ENCODE peak calls at places on chromosomes 4 and X, in nine cellular contexts. Q is CD8-positive, alpha-beta T cell; K is H9; N is effector memory CD4-positive, alpha-beta T cell; P is upper lobe of right lung; T is CD4-positive, alpha-beta memory T cell; U is lung; C is pancreas; O is DND-41. D is an unnamed sample.

GRCh38 chrX:65644621-65645287 is 22.7 kb upstream of the MSN start:
- DNase-seq in N (no peak), C (peak; percentile 51), O (no peak), Q (no peak), U (peak; percentile 88), P (peak; percentile 81), T (no peak), K (peak; percentile 27), D (no peak)

GRCh38 chr4:34619531-34620109 is 1624.7 kb downstream of the ARAP2 start:
- DNase-seq in U (no peak), Q (no peak), N (no peak), P (no peak), O (no peak), C (no peak), K (no peak), T (no peak), D (no peak)

GRCh38 chrX:71992711-71993110 is 82.1 kb downstream of the NHSL2 start:
- DNase-seq in T (peak; percentile 56), Q (peak; percentile 35), O (peak; percentile 4), N (peak; percentile 31), C (no peak), U (peak; percentile 27), K (no peak), P (no peak), D (peak; percentile 83)

GRCh38 chr4:107212565-107212964 is 176.5 kb upstream of the DKK2 start:
- DNase-seq in C (no peak), P (no peak), Q (no peak), N (no peak), K (no peak), O (no peak), U (no peak), T (no peak), D (no peak)

GRCh38 chr4:15784959-15785634 is 7.0 kb downstream of the CD38 start:
- DNase-seq in K (no peak), T (no peak), N (no peak), C (no peak), O (no peak), P (no peak), Q (no peak), U (no peak), D (no peak)

GRCh38 chr4:168498259-168498658 is 1.4 kb downstream of the PALLD start:
- DNase-seq in C (no peak), U (no peak), P (no peak), K (no peak), O (no peak), N (no peak), Q (no peak), T (no peak), D (no peak)

GRCh38 chrX:118682258-118683014 is 45.0 kb upstream of the IL13RA1 start:
- DNase-seq in O (no peak), N (no peak), C (no peak), K (no peak), T (no peak), U (no peak), Q (no peak), P (no peak), D (no peak)

GRCh38 chrX:119237526-119238035 is 1.5 kb downstream of the PGRMC1 start:
- DNase-seq in T (no peak), C (no peak), N (no peak), P (no peak), Q (no peak), U (no peak), O (no peak), K (no peak), D (no peak)

GRCh38 chr4:2962614-2963184 is 507 bp downstream of the NOP14 start:
- DNase-seq in U (peak; percentile 39), N (no peak), O (no peak), K (peak; percentile 66), C (peak; percentile 36), P (no peak), T (no peak), Q (peak; percentile 35), D (no peak)

GRCh38 chrX:134530845-134531244 is 70.9 kb downstream of the HPRT1 start:
- DNase-seq in C (no peak), P (no peak), O (no peak), T (no peak), Q (no peak), U (no peak), K (no peak), N (no peak), D (no peak)

GRCh38 chr4:149993030-149993429 is 85.2 kb upstream of the DCLK2 start:
- DNase-seq in Q (no peak), T (no peak), K (no peak), O (no peak), P (no peak), U (no peak), N (no peak), C (no peak), D (no peak)

GRCh38 chrX:109384569-109385174 is 97.2 kb downstream of the GUCY2F start:
- DNase-seq in T (no peak), K (no peak), C (no peak), P (no peak), N (no peak), Q (no peak), U (no peak), O (no peak), D (no peak)

GRCh38 chrX:13487731-13488505 is 81.5 kb upstream of the EGFL6 start:
- DNase-seq in K (peak; percentile 54), T (peak; percentile 61), P (no peak), O (peak; percentile 60), Q (peak; percentile 8), U (peak; percentile 35), N (peak; percentile 15), C (peak; percentile 11), D (peak; percentile 49)

GRCh38 chrX:133461226-133461625 is 45.9 kb upstream of the GPC4 start:
- DNase-seq in Q (no peak), O (no peak), T (no peak), C (no peak), P (no peak), N (no peak), U (no peak), K (no peak), D (no peak)

GRCh38 chrX:88982183-88982582 is 235.2 kb downstream of the CPXCR1 start:
- DNase-seq in P (no peak), K (peak; percentile 37), T (no peak), U (no peak), O (no peak), N (no peak), C (no peak), Q (no peak), D (no peak)

GRCh38 chr4:156946508-156947197 is 24.9 kb downstream of the PDGFC start:
- DNase-seq in P (no peak), O (no peak), C (no peak), Q (no peak), K (no peak), N (no peak), U (no peak), T (no peak), D (no peak)
- H3K27ac ChIP-seq in P (no peak overlapping the region), O (no peak overlapping the region), C (no peak overlapping the region), Q (no peak overlapping the region), K (no peak overlapping the region), N (no peak overlapping the region), U (peak overlapping the region; percentile 36), T (no peak overlapping the region), D (no peak overlapping the region)

DNA sequence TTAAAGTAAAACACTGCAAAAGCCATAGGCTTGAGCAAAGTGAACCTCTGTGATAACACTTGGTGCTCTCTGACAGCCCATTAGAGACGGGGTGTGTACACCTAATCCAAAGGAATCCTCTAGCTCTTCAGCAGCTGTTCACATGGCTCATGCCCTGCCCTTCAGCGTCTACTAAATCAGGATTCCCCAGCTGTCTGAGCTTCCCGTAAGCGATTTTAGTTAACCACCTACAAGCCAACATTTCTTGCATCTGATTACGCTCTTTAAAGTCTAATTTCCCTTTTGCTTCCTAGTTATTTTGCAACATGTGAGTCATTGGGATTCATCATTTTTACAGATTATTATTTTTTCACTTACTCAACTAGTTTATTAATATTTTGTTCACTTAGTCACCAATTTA is 6.5 kb downstream of the DMD start:
- DNase-seq in P (no peak), O (no peak), T (no peak), N (no peak), K (no peak), Q (no peak), C (no peak), U (no peak), D (no peak)
- H3K4me1 ChIP-seq in P (no peaks in the 10 kb centered on the region), O (no peaks in the 10 kb centered on the region), T (no peaks in the 10 kb centered on the region), N (no peaks in the 10 kb centered on the region), K (no peaks in the 10 kb centered on the region), Q (no peaks in the 10 kb centered on the region), C (no peaks in the 10 kb centered on the region), U (no peaks in the 10 kb centered on the region), D (no peaks in the 10 kb centered on the region)

DNA sequence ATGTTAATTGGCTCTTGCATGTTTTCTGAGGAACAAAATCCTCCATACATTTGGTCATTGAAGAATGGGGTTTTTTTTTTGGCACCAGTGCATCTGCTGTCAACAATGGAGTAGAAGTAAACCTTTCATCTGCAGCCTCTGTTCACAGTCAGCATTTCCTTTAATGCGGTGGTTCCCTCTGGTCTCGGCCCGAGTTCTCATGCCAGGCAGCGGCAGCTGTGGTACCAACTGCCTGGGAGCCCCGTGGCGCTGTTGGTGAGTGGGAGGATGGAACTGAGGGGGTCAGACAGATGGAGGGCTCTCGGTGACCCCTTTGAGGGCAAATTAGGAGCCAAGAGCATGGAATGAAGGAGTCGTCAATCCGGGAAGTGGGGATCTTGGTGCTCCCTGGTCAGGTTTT is 114.7 kb downstream of the AFF1 start:
- DNase-seq in O (no peak), U (no peak), T (no peak), N (no peak), C (no peak), K (no peak), P (no peak), Q (no peak), D (no peak)
- H3K27ac ChIP-seq in O (no peak overlapping the region), U (peak overlapping the region; percentile 15), T (no peak overlapping the region), N (no peak overlapping the region), C (no peak overlapping the region), K (no peak overlapping the region), P (no peak overlapping the region), Q (no peak overlapping the region), D (no peak overlapping the region)

DNA sequence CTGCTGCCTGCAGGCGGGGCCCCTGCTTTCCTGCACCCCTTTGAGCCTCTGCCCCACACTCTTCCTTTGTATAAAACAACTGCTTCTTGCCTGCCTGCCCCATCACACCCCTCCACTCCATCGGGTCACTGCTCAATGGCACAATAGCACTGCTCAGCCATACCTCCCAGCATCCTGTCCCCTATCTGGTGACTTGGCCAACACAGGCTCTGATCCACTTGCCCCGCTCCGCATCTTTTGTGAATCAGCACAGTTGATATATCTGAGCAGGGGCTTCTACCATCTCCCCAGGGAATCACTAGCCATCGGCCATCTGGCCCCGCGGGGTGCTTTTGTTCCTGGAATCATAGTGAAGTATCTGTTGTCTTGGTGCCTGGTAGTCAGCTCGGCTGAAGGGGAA is 45.3 kb downstream of the MAP7D3 start:
- DNase-seq in Q (no peak), T (no peak), N (no peak), P (no peak), U (no peak), C (no peak), O (no peak), K (no peak), D (no peak)
- H3K4me1 ChIP-seq in Q (peaks cover 16% of the 10 kb centered on the region), T (peaks cover 42% of the 10 kb centered on the region), N (peaks cover 10% of the 10 kb centered on the region), P (peaks cover 19% of the 10 kb centered on the region), U (peaks cover 4% of the 10 kb centered on the region), C (no peaks in the 10 kb centered on the region), O (no peaks in the 10 kb centered on the region), K (no peaks in the 10 kb centered on the region), D (peaks cover 11% of the 10 kb centered on the region)

GRCh38 chr4:140090215-140090731 is 63.7 kb downstream of the MAML3 start:
- DNase-seq in N (no peak), O (no peak), C (no peak), U (no peak), K (no peak), Q (no peak), P (no peak), T (no peak), D (no peak)
- H3K27ac ChIP-seq in N (no peak overlapping the region), O (no peak overlapping the region), C (no peak overlapping the region), U (no peak overlapping the region), K (no peak overlapping the region), Q (no peak overlapping the region), P (no peak overlapping the region), T (no peak overlapping the region), D (no peak overlapping the region)